ENCODE peak calls at places on chromosomes 4 and X, in eight cellular contexts. B is uterus, O is HCT116, C is Panc1, I is ovary, Q is breast epithelium, Z is dorsolateral prefrontal cortex, K is endodermal cell. R is an unnamed sample.
A peak's percentile ranks its signal among the peaks of the same experiment; 100 is the strongest.

GRCh38 chr4:173040200-173040599 is 128.4 kb upstream of the GALNT7 start:
- DNase-seq in K (no peak), B (no peak), C (no peak), Q (no peak), Z (no peak), O (no peak), I (peak; percentile 41), R (no peak)

GRCh38 chr4:104531390-104531789 is 36.7 kb upstream of the CXXC4 start:
- DNase-seq in C (no peak), B (no peak), Z (no peak), K (no peak), O (no peak), I (no peak), Q (no peak), R (no peak)

GRCh38 chr4:114263233-114263632 is 283.8 kb upstream of the ARSJ start:
- DNase-seq in Z (no peak), K (no peak), O (no peak), I (no peak), B (no peak), C (no peak), Q (no peak), R (no peak)

GRCh38 chr4:80788798-80789197 is 241.7 kb upstream of the BMP3 start:
- DNase-seq in O (no peak), Q (no peak), Z (no peak), I (no peak), B (no peak), C (no peak), K (no peak), R (no peak)

GRCh38 chr4:188113156-188113555 is 3.8 kb upstream of the TRIML2 start:
- DNase-seq in O (no peak), C (no peak), K (no peak), B (no peak), Q (no peak), I (no peak), Z (no peak), R (no peak)

GRCh38 chr4:3642056-3642630 is 109.9 kb upstream of the LRPAP1 start:
- DNase-seq in K (no peak), O (no peak), B (no peak), I (no peak), Z (no peak), Q (no peak), C (no peak), R (no peak)

GRCh38 chr4:14711259-14711658 is 291.0 kb upstream of the CPEB2 start:
- DNase-seq in K (no peak), O (no peak), C (no peak), B (no peak), Z (no peak), I (no peak), Q (no peak), R (no peak)

GRCh38 chr4:158912390-158913175 is 143.8 kb downstream of the FNIP2 start:
- DNase-seq in I (no peak), C (no peak), B (no peak), Q (no peak), Z (no peak), O (no peak), K (no peak), R (no peak)

GRCh38 chr4:52037730-52038108 is 380 bp downstream of the SGCB start:
- DNase-seq in I (peak; percentile 24), Z (peak; percentile 33), B (peak; percentile 37), O (no peak), C (no peak), K (peak; percentile 83), Q (no peak), R (peak; percentile 42)

GRCh38 chr4:48196758-48197504 is 62.9 kb upstream of the TXK start:
- DNase-seq in Z (no peak), K (no peak), C (no peak), I (no peak), B (no peak), Q (no peak), O (no peak), R (no peak)

GRCh38 chr4:137039369-137039768 is 492.9 kb downstream of the PCDH18 start:
- DNase-seq in C (no peak), K (no peak), O (no peak), Z (no peak), I (no peak), Q (no peak), B (no peak), R (no peak)

GRCh38 chr4:16253127-16253960 is 27.1 kb upstream of the TAPT1 start:
- DNase-seq in C (peak; percentile 4), B (no peak), I (no peak), K (no peak), Q (no peak), Z (no peak), O (no peak), R (no peak)

GRCh38 chrX:149370097-149370496 is 135.0 kb downstream of the IDS start:
- DNase-seq in I (no peak), Z (no peak), Q (no peak), K (no peak), O (no peak), C (no peak), B (no peak), R (no peak)

GRCh38 chrX:123736333-123736921 is 3.6 kb upstream of the THOC2 start:
- DNase-seq in I (no peak), B (no peak), Z (no peak), C (no peak), K (no peak), O (no peak), Q (no peak), R (no peak)

GRCh38 chr4:185381794-185382193 is 13.9 kb downstream of the LRP2BP start:
- DNase-seq in B (no peak), K (no peak), Q (no peak), I (no peak), Z (no peak), O (no peak), C (no peak), R (no peak)

GRCh38 chr4:90187148-90187884 is 60.1 kb downstream of the CCSER1 start:
- DNase-seq in K (no peak), O (no peak), B (no peak), Q (no peak), C (no peak), Z (no peak), I (no peak), R (no peak)

GRCh38 chrX:47619486-47620302 is at the start of gene SYN1:
- DNase-seq in Z (peak; percentile 57), Q (peak; percentile 74), O (peak; percentile 42), I (peak; percentile 78), B (peak; percentile 79), K (peak; percentile 88), C (no peak), R (peak; percentile 82)

GRCh38 chr4:153684182-153685073 is at the start of gene TLR2:
- DNase-seq in Z (no peak), O (no peak), C (no peak), B (peak; percentile 40), I (peak; percentile 42), Q (peak; percentile 74), K (peak; percentile 89), R (peak; percentile 91)

GRCh38 chr4:20761826-20762225 is 61.6 kb downstream of the PACRGL start:
- DNase-seq in Q (no peak), B (no peak), I (no peak), Z (no peak), K (no peak), O (no peak), C (no peak), R (no peak)

GRCh38 chr4:7199129-7199725 is 6.9 kb downstream of the SORCS2 start:
- DNase-seq in O (no peak), I (no peak), C (no peak), Z (no peak), B (peak; percentile 16), Q (peak; percentile 43), K (peak; percentile 38), R (peak; percentile 53)

GRCh38 chr4:178450614-178451013 is 1008.4 kb upstream of the AGA start:
- DNase-seq in I (no peak), Q (no peak), K (no peak), O (no peak), C (no peak), Z (no peak), B (no peak), R (no peak)

GRCh38 chrX:41823402-41823801 is 99.4 kb downstream of the GPR82 start:
- DNase-seq in Q (no peak), O (no peak), C (no peak), Z (no peak), I (no peak), B (no peak), K (no peak), R (no peak)

GRCh38 chrX:138128025-138128671 is 562.2 kb downstream of the ZIC3 start:
- DNase-seq in I (no peak), O (peak; percentile 1), B (no peak), K (peak; percentile 64), Z (no peak), C (peak; percentile 18), Q (no peak), R (no peak)

DNA sequence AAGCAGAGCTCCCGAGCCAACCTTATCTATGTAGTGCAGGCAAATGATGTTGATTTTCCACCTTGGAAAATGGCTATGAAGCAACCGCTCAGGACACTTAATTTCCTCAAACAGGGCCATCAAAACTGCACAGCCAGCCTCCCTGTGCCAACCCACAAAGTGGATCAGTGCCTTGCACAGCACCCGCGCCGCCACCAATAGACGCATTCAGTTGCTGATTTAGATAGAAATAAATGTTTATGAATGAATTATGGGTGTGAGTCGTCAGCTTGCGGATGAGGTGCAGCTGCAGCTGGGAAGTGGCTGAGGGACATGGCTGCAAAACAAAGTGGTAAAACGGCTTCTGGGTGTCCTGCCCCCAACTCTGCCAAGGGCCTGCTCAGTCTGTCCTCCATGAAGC is 47.0 kb downstream of the SOD3 start:
- DNase-seq in B (no peak), K (no peak), O (no peak), C (no peak), I (no peak), Z (peak; percentile 35), Q (no peak), R (no peak)
- H3K27ac ChIP-seq in B (no peak overlapping the region), K (no peak overlapping the region), O (no peak overlapping the region), C (no peak overlapping the region), I (no peak overlapping the region), Z (peak overlapping the region; percentile 12), Q (no peak overlapping the region), R (no peak overlapping the region)

DNA sequence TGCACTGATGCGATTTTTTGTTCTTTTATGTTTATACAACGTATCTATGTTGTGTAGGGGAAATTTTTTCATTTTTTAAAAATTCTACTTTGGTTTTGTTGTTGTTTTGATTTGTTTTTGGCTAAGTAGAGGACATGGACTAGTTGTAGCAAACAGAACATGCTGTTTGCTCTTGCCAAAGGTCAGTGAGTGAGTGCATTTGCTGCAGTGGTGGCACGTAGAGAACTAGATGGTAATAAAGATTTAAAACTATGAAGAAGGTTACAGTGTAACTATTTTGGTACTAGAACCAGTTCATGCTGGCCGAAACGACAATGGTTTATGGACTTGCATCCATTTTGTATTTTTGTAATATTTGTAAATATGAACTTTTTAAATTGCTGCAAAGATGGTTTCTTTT is 1.9 kb upstream of the SCML1 start:
- DNase-seq in Z (no peak), B (no peak), I (no peak), K (no peak), C (no peak), Q (no peak), O (no peak), R (no peak)
- H3K4me3 ChIP-seq in Z (no peak overlapping the region), B (no peak overlapping the region), I (no peak overlapping the region), K (no peak overlapping the region), C (no peak overlapping the region), Q (no peak overlapping the region), O (no peak overlapping the region), R (no peak overlapping the region)

GRCh38 chrX:2147928-2148327 is 352.8 kb downstream of the DHRSX start:
- DNase-seq in I (no peak), B (no peak), C (no peak), K (no peak), Z (no peak), O (no peak), Q (no peak), R (no peak)
- TF ChIP-seq CTCF in I (no peak), B (no peak), C (no peak), K (no peak), Z (no peak), O (no peak), Q (no peak), R (no peak)

GRCh38 chrX:13287816-13288215 is 32.0 kb downstream of the ATXN3L start:
- DNase-seq in Z (no peak), I (no peak), B (no peak), C (no peak), O (no peak), K (no peak), Q (no peak), R (no peak)
- H3K27ac ChIP-seq in Z (no peak overlapping the region), I (no peak overlapping the region), B (no peak overlapping the region), C (no peak overlapping the region), O (no peak overlapping the region), K (no peak overlapping the region), Q (no peak overlapping the region), R (no peak overlapping the region)